ENCODE peak calls at places on chromosomes 1 and 21, in five cellular contexts. P is BJ, E is bronchial epithelial cell, T is kidney epithelial cell, G is hepatocyte. A is an unnamed sample. For H3K27me3, the result is how much of the 10 kb centered on the place peaks cover.

GRCh38 chr1:21280011-21280471 is 10.2 kb downstream of the ECE1 start:
- DNase-seq in P (no peak), G (no peak), E (no peak), T (no peak), A (no peak)

GRCh38 chr1:216566809-216567208 is 143.6 kb upstream of the USH2A start:
- DNase-seq in P (no peak), T (no peak), G (peak), E (peak), A (no peak)

GRCh38 chr1:154959448-154959825 is 2.1 kb downstream of the PYGO2 start:
- DNase-seq in E (no peak), T (no peak), P (no peak), G (no peak), A (no peak)

GRCh38 chr1:193115629-193116227 is 6.1 kb upstream of the CDC73 start:
- DNase-seq in E (peak), P (peak), T (peak), G (peak), A (no peak)

GRCh38 chr1:150809651-150810050 is 1.6 kb upstream of the CTSK start:
- DNase-seq in P (peak), T (peak), E (peak), G (no peak), A (no peak)

GRCh38 chr1:154353460-154353904 is 28.2 kb downstream of the ATP8B2 start:
- DNase-seq in T (peak), E (peak), G (peak), P (no peak), A (no peak)

GRCh38 chr21:45362077-45362747 is 42.8 kb upstream of the COL18A1 start:
- DNase-seq in P (no peak), T (no peak), G (no peak), E (no peak), A (no peak)

GRCh38 chr1:183318433-183318832 is 99.7 kb downstream of the NMNAT2 start:
- DNase-seq in T (peak), G (peak), P (peak), E (peak), A (peak)

GRCh38 chr1:46822248-46822826 is 23.5 kb downstream of the CYP4B1 start:
- DNase-seq in E (no peak), T (no peak), P (no peak), G (no peak), A (no peak)

GRCh38 chr1:231139125-231139649 is 22.7 kb upstream of the TRIM67 start:
- DNase-seq in G (peak), T (no peak), P (peak), E (peak), A (no peak)

GRCh38 chr1:36322085-36322785 is 1.2 kb downstream of the EVA1B start:
- DNase-seq in E (no peak), T (no peak), G (no peak), P (no peak), A (no peak)

GRCh38 chr1:27487927-27488522 is 1.9 kb downstream of the WASF2 start:
- DNase-seq in E (peak), P (no peak), G (no peak), T (no peak), A (no peak)

GRCh38 chr1:31736675-31737074 is 27.5 kb downstream of the ADGRB2 start:
- DNase-seq in G (no peak), T (no peak), P (no peak), E (peak), A (no peak)

GRCh38 chr21:45179568-45180288 is 105.3 kb downstream of the ADARB1 start:
- DNase-seq in T (no peak), G (no peak), P (no peak), E (no peak), A (no peak)

GRCh38 chr1:89670711-89671110 is 37.8 kb downstream of the LRRC8C start:
- DNase-seq in P (no peak), T (no peak), E (no peak), G (no peak), A (no peak)

GRCh38 chr1:28885982-28886730 is 28.2 kb upstream of the EPB41 start:
- DNase-seq in G (no peak), T (no peak), E (no peak), P (no peak), A (no peak)

GRCh38 chr1:203627819-203628184 is 1.2 kb downstream of the ATP2B4 start:
- DNase-seq in G (peak), T (no peak), E (peak), P (no peak), A (peak)

GRCh38 chr1:29698033-29698432 is 461.7 kb downstream of the PTPRU start:
- DNase-seq in E (peak), T (no peak), G (peak), P (no peak), A (no peak)

GRCh38 chr21:42313501-42313969 is 1.7 kb downstream of the TFF3 start:
- DNase-seq in G (no peak), E (no peak), T (no peak), P (no peak), A (peak)

GRCh38 chr1:34749983-34750382 is 4.9 kb upstream of the GJB5 start:
- DNase-seq in T (no peak), P (no peak), E (no peak), G (no peak), A (no peak)

GRCh38 chr1:172402878-172403573 is 17.5 kb upstream of the C1orf105 start:
- DNase-seq in P (no peak), T (no peak), E (no peak), G (no peak), A (no peak)

GRCh38 chr1:32886012-32886827 is at the start of gene HPCA:
- DNase-seq in P (no peak), T (no peak), E (no peak), G (peak), A (no peak)

GRCh38 chr1:43565600-43566360 is 35.1 kb downstream of the PTPRF start:
- DNase-seq in T (no peak), E (no peak), P (no peak), G (peak), A (no peak)

GRCh38 chr1:242129103-242129502 is 130.2 kb upstream of the MAP1LC3C start:
- DNase-seq in T (no peak), P (no peak), E (peak), G (peak), A (no peak)

GRCh38 chr1:15851251-15852035 is 3.9 kb downstream of the SPEN start:
- DNase-seq in P (no peak), T (no peak), E (no peak), G (no peak), A (no peak)

DNA sequence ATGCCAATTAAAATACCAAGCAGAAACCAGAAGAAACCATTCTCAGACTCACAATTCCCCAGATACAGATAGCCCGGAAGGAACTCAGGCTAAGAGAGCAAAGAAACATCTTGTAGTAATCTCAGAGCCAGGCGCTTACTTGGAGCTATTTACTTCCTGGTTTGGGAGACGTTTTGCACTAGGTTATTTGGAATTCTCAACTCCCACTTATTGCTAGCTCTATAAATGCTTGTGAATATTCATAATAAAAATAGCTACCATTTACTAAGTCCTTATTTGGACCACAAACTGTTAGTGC is 71.8 kb upstream of the NGF start:
- DNase-seq in T (no peak), E (no peak), P (peak), G (no peak), A (no peak)
- H3K27me3 ChIP-seq in T (under half), E (under half), P (under half), G (under half), A (under half)

GRCh38 chr21:34859976-34860653 is 189.0 kb downstream of the RUNX1 start:
- DNase-seq in G (no peak), P (no peak), T (no peak), E (no peak), A (no peak)

GRCh38 chr21:34857122-34857713 is 188.4 kb downstream of the CLIC6 start:
- DNase-seq in T (no peak), E (no peak), G (peak), P (no peak), A (no peak)

GRCh38 chr21:34858559-34858958 is 189.8 kb downstream of the CLIC6 start:
- DNase-seq in E (no peak), G (no peak), T (no peak), P (no peak), A (no peak)

GRCh38 chr21:34861302-34861701 is 187.8 kb downstream of the RUNX1 start:
- DNase-seq in E (no peak), T (no peak), P (no peak), G (no peak), A (no peak)

GRCh38 chr21:34857874-34858273 is 189.1 kb downstream of the CLIC6 start:
- DNase-seq in P (no peak), E (no peak), T (no peak), G (no peak), A (no peak)
- TF ChIP-seq CTCF in P (peak), E (peak), T (peak), G (peak), A (no peak)

GRCh38 chr1:181100015-181100905 is 11.8 kb downstream of the IER5 start:
- DNase-seq in P (no peak), G (no peak), T (no peak), E (peak), A (no peak)

GRCh38 chr1:181099152-181100014 is 10.9 kb downstream of the IER5 start:
- DNase-seq in T (no peak), G (peak), E (peak), P (no peak), A (no peak)

GRCh38 chr1:181102841-181103240 is 14.3 kb downstream of the IER5 start:
- DNase-seq in T (no peak), G (no peak), E (no peak), P (no peak), A (no peak)

GRCh38 chr1:181101581-181102226 is 13.2 kb downstream of the IER5 start:
- DNase-seq in G (no peak), E (peak), T (no peak), P (no peak), A (no peak)

DNA sequence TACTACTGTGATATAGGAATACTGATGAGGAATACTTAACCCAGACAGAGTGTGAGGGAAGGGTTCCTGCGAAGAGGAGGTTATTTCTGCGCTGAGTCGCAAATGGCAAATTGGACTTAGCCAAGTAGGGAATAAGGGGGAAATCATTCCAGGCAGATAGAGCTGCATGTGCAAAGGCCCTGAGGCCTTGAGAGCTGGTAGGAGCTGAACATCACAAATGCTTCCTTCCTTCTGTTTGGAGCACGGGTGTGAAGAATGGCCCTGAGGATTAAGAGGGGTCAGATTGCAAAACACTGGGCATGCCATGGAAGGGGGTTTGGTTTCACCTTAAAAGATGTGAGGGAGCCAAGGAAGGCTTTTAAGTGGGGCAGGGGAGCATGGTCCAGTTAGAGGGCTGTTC is 12.4 kb downstream of the IER5 start:
- DNase-seq in T (no peak), E (no peak), G (no peak), P (no peak), A (no peak)
- H3K27me3 ChIP-seq in T (under half), E (under half), G (under half), P (under half), A (under half)

GRCh38 chr1:48576565-48576964 is 104.6 kb upstream of the SPATA6 start:
- DNase-seq in T (no peak), P (no peak), G (no peak), E (no peak), A (no peak)

GRCh38 chr1:48571303-48571987 is 99.4 kb upstream of the SPATA6 start:
- DNase-seq in G (no peak), P (no peak), T (no peak), E (no peak), A (no peak)

GRCh38 chr1:48568501-48568900 is 96.5 kb upstream of the SPATA6 start:
- DNase-seq in T (no peak), E (peak), G (no peak), P (no peak), A (no peak)

GRCh38 chr1:48572134-48572533 is 100.1 kb upstream of the SPATA6 start:
- DNase-seq in P (no peak), T (no peak), G (no peak), E (no peak), A (no peak)

DNA sequence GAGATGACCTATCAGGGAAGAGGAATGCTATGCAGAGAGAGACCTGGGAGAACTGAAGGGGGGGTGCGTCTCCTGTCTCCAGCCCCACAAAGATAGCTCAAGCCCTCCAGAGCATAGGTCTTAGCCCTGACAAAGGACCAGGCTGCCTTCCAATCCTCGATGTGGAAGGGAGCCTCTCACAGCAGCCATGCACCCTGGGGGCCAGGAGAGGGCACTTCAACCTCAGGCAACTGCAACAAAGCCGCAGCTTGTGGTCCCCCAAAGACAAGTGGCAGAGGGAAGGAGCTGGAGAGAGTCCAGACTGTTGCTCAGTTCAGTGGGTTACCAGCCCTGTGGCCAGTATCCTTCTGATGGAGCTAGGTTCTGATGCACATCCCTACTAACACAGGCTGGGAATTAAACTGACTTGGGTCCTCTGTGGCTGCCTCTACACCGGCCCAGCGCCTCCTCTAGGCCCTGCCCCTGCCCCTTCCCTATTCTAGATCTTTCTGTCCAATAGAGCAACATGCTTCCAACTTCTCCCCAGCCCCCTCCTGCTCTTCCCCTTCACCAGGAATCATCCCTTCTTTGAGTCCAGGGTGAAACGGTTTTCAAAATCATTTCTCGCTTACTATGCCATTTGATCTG is 100.7 kb upstream of the SPATA6 start:
- DNase-seq in P (no peak), G (peak), T (peak), E (peak), A (peak)
- TF ChIP-seq CTCF in P (peak), G (peak), T (peak), E (peak), A (peak)

GRCh38 chr1:156431366-156432108 is 62.5 kb downstream of the RHBG start:
- DNase-seq in G (no peak), T (no peak), P (no peak), E (no peak), A (no peak)
- H3K27me3 ChIP-seq in G (half or more), T (half or more), P (half or more), E (half or more), A (under half)

DNA sequence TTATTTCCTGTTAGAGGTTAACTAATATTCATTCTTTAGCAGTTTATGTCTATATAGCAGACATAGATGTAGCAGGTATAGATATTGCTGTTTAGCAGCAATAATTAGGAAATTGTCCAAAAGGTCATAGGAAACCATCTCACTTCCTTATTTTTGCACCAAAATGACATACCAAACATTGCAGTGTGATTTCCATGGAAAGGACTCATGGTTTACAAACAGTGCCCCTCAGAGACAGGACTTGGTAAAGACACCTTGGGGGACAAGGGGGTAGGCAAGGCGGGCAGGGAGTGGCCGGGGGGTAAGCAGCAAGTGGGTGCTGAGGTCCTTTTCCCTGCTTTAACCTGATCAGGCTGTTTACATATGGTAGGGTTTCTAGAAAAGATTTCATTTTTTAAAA is 30.5 kb downstream of the BATF3 start:
- DNase-seq in G (no peak), T (no peak), P (no peak), E (no peak), A (no peak)
- TF ChIP-seq CTCF in G (peak), T (peak), P (peak), E (no peak), A (no peak)

GRCh38 chr1:156639601-156640101 is 2.3 kb upstream of the BCAN start:
- DNase-seq in T (no peak), G (no peak), E (no peak), P (no peak), A (no peak)

GRCh38 chr1:156640842-156641706 is 843 bp upstream of the BCAN start:
- DNase-seq in P (no peak), G (no peak), E (no peak), T (no peak), A (no peak)

GRCh38 chr1:156643266-156644092 is 1.6 kb downstream of the BCAN start:
- DNase-seq in E (no peak), P (no peak), T (no peak), G (no peak), A (no peak)

GRCh38 chr1:156642265-156643185 is 608 bp downstream of the BCAN start:
- DNase-seq in E (no peak), T (no peak), G (no peak), P (no peak), A (no peak)

GRCh38 chr1:156641761-156642264 is at the start of gene BCAN:
- DNase-seq in T (no peak), E (no peak), G (peak), P (no peak), A (no peak)
- H3K27me3 ChIP-seq in T (half or more), E (half or more), G (half or more), P (half or more), A (under half)

DNA sequence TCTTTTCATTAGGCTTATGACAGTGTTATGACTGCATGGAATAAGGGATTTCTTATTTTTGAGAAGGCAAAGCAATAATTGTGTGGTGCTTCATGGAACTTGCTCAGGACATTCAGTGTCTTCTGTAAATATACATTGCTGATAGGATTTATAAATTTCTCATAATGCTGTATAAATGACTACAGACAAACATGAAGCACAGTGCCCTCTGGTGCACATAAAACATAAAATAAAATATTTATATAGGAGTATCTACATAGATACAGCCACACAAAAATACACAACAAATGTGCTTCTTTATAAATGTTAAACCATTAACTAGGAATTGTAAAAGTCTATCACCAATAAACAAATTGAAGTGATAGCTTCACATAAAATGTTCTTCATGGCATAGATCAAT is 24.1 kb downstream of the BRINP3 start:
- DNase-seq in T (no peak), G (no peak), E (peak), P (no peak), A (no peak)
- TF ChIP-seq CTCF in T (no peak), G (peak), E (no peak), P (no peak), A (no peak)